ENCODE peak calls at places on chromosomes 11 and 22, in seven cellular contexts. One of them, this sample, is unnamed.
A peak's percentile ranks its signal among the peaks of the same experiment; 100 is the strongest.

GRCh38 chr22:28373841-28374240 is 305.8 kb downstream of the TTC28 start:
- DNase-seq in transverse colon: no peak
- DNase-seq in lower leg skin: no peak
- DNase-seq in GM12878: no peak
- DNase-seq in H1: no peak
- DNase-seq in uterus: no peak
- DNase-seq in stomach: no peak
- DNase-seq in this sample: no peak

GRCh38 chr11:120929090-120929489 is 94.8 kb upstream of the TBCEL start:
- DNase-seq in transverse colon: no peak
- DNase-seq in lower leg skin: no peak
- DNase-seq in GM12878: no peak
- DNase-seq in H1: no peak
- DNase-seq in uterus: no peak
- DNase-seq in stomach: no peak
- DNase-seq in this sample: no peak

GRCh38 chr11:78069465-78069864 is 5.8 kb downstream of the THRSP start:
- DNase-seq in transverse colon: no peak
- DNase-seq in lower leg skin: no peak
- DNase-seq in GM12878: no peak
- DNase-seq in H1: no peak
- DNase-seq in uterus: no peak
- DNase-seq in stomach: no peak
- DNase-seq in this sample: no peak

GRCh38 chr22:34975721-34976120 is 90.2 kb upstream of the ISX start:
- DNase-seq in transverse colon: no peak
- DNase-seq in lower leg skin: no peak
- DNase-seq in GM12878: no peak
- DNase-seq in H1: no peak
- DNase-seq in uterus: no peak
- DNase-seq in stomach: no peak
- DNase-seq in this sample: no peak

GRCh38 chr22:48886604-48887393 is 940.9 kb downstream of the BRD1 start:
- DNase-seq in transverse colon: no peak
- DNase-seq in lower leg skin: no peak
- DNase-seq in GM12878: no peak
- DNase-seq in H1: no peak
- DNase-seq in uterus: no peak
- DNase-seq in stomach: no peak
- DNase-seq in this sample: no peak

GRCh38 chr11:111797145-111797581 is 31.0 kb upstream of the PPP2R1B start:
- DNase-seq in transverse colon: peak; percentile 12
- DNase-seq in lower leg skin: no peak
- DNase-seq in GM12878: peak; percentile 34
- DNase-seq in H1: no peak
- DNase-seq in uterus: no peak
- DNase-seq in stomach: no peak
- DNase-seq in this sample: no peak

GRCh38 chr11:107665016-107665415 is 46.8 kb downstream of the SLN start:
- DNase-seq in transverse colon: no peak
- DNase-seq in lower leg skin: no peak
- DNase-seq in GM12878: no peak
- DNase-seq in H1: no peak
- DNase-seq in uterus: no peak
- DNase-seq in stomach: no peak
- DNase-seq in this sample: no peak

GRCh38 chr11:11620251-11620965 is 1.4 kb downstream of the GALNT18 start:
- DNase-seq in transverse colon: peak; percentile 73
- DNase-seq in lower leg skin: no peak
- DNase-seq in GM12878: no peak
- DNase-seq in H1: peak; percentile 74
- DNase-seq in uterus: peak; percentile 39
- DNase-seq in stomach: peak; percentile 40
- DNase-seq in this sample: peak; percentile 17

GRCh38 chr11:94780432-94780831 is 12.3 kb downstream of the AMOTL1 start:
- DNase-seq in transverse colon: no peak
- DNase-seq in lower leg skin: no peak
- DNase-seq in GM12878: no peak
- DNase-seq in H1: no peak
- DNase-seq in uterus: no peak
- DNase-seq in stomach: no peak
- DNase-seq in this sample: no peak

GRCh38 chr22:32620992-32621391 is 146.4 kb downstream of the FBXO7 start:
- DNase-seq in transverse colon: no peak
- DNase-seq in lower leg skin: no peak
- DNase-seq in GM12878: no peak
- DNase-seq in H1: no peak
- DNase-seq in uterus: no peak
- DNase-seq in stomach: no peak
- DNase-seq in this sample: no peak

GRCh38 chr22:30198152-30198845 is 48.3 kb downstream of the LIF start:
- DNase-seq in transverse colon: no peak
- DNase-seq in lower leg skin: no peak
- DNase-seq in GM12878: no peak
- DNase-seq in H1: no peak
- DNase-seq in uterus: no peak
- DNase-seq in stomach: no peak
- DNase-seq in this sample: no peak

GRCh38 chr11:125569913-125570621 is 790 bp downstream of the EI24 start:
- DNase-seq in transverse colon: no peak
- DNase-seq in lower leg skin: no peak
- DNase-seq in GM12878: no peak
- DNase-seq in H1: no peak
- DNase-seq in uterus: no peak
- DNase-seq in stomach: peak; percentile 39
- DNase-seq in this sample: peak; percentile 86

GRCh38 chr11:134411887-134412507 is at the start of gene B3GAT1:
- DNase-seq in transverse colon: no peak
- DNase-seq in lower leg skin: no peak
- DNase-seq in GM12878: no peak
- DNase-seq in H1: no peak
- DNase-seq in uterus: no peak
- DNase-seq in stomach: no peak
- DNase-seq in this sample: no peak

GRCh38 chr22:29112102-29112501 is 39.3 kb downstream of the KREMEN1 start:
- DNase-seq in transverse colon: no peak
- DNase-seq in lower leg skin: no peak
- DNase-seq in GM12878: no peak
- DNase-seq in H1: no peak
- DNase-seq in uterus: no peak
- DNase-seq in stomach: no peak
- DNase-seq in this sample: no peak

GRCh38 chr22:40819741-40820140 is 595 bp upstream of the SLC25A17 start:
- DNase-seq in transverse colon: no peak
- DNase-seq in lower leg skin: no peak
- DNase-seq in GM12878: no peak
- DNase-seq in H1: no peak
- DNase-seq in uterus: peak; percentile 31
- DNase-seq in stomach: no peak
- DNase-seq in this sample: no peak
- H3K4me3 ChIP-seq in transverse colon: peak overlapping the region; percentile 97
- H3K4me3 ChIP-seq in lower leg skin: peak overlapping the region; percentile 25
- H3K4me3 ChIP-seq in GM12878: peak overlapping the region; percentile 89
- H3K4me3 ChIP-seq in H1: peak overlapping the region; percentile 37
- H3K4me3 ChIP-seq in uterus: peak overlapping the region; percentile 84
- H3K4me3 ChIP-seq in stomach: peak overlapping the region; percentile 83
- H3K4me3 ChIP-seq in this sample: peak overlapping the region; percentile 100

GRCh38 chr11:131458421-131458820 is 88.0 kb downstream of the NTM start:
- DNase-seq in transverse colon: no peak
- DNase-seq in lower leg skin: no peak
- DNase-seq in GM12878: no peak
- DNase-seq in H1: no peak
- DNase-seq in uterus: no peak
- DNase-seq in stomach: no peak
- DNase-seq in this sample: no peak

GRCh38 chr11:131460931-131461330 is 90.5 kb downstream of the NTM start:
- DNase-seq in transverse colon: no peak
- DNase-seq in lower leg skin: no peak
- DNase-seq in GM12878: no peak
- DNase-seq in H1: no peak
- DNase-seq in uterus: no peak
- DNase-seq in stomach: no peak
- DNase-seq in this sample: no peak

GRCh38 chr11:131457163-131457562 is 86.7 kb downstream of the NTM start:
- DNase-seq in transverse colon: no peak
- DNase-seq in lower leg skin: no peak
- DNase-seq in GM12878: no peak
- DNase-seq in H1: no peak
- DNase-seq in uterus: no peak
- DNase-seq in stomach: no peak
- DNase-seq in this sample: no peak

GRCh38 chr11:131455843-131456704 is 85.7 kb downstream of the NTM start:
- DNase-seq in transverse colon: no peak
- DNase-seq in lower leg skin: no peak
- DNase-seq in GM12878: no peak
- DNase-seq in H1: no peak
- DNase-seq in uterus: no peak
- DNase-seq in stomach: no peak
- DNase-seq in this sample: no peak
- TF ChIP-seq POLR2A in transverse colon: no peak
- TF ChIP-seq POLR2A in lower leg skin: no peak
- TF ChIP-seq POLR2A in GM12878: no peak
- TF ChIP-seq POLR2A in H1: no peak
- TF ChIP-seq POLR2A in uterus: no peak
- TF ChIP-seq POLR2A in stomach: no peak
- TF ChIP-seq POLR2A in this sample: no peak

GRCh38 chr11:43576834-43577521 is 103.6 kb upstream of the HSD17B12 start:
- DNase-seq in transverse colon: no peak
- DNase-seq in lower leg skin: no peak
- DNase-seq in GM12878: no peak
- DNase-seq in H1: peak; percentile 94
- DNase-seq in uterus: no peak
- DNase-seq in stomach: peak; percentile 44
- DNase-seq in this sample: no peak

GRCh38 chr11:43575931-43576833 is 104.4 kb upstream of the HSD17B12 start:
- DNase-seq in transverse colon: no peak
- DNase-seq in lower leg skin: no peak
- DNase-seq in GM12878: no peak
- DNase-seq in H1: no peak
- DNase-seq in uterus: no peak
- DNase-seq in stomach: no peak
- DNase-seq in this sample: no peak

GRCh38 chr11:43573233-43573632 is 107.3 kb upstream of the HSD17B12 start:
- DNase-seq in transverse colon: no peak
- DNase-seq in lower leg skin: no peak
- DNase-seq in GM12878: no peak
- DNase-seq in H1: peak; percentile 70
- DNase-seq in uterus: no peak
- DNase-seq in stomach: no peak
- DNase-seq in this sample: no peak

GRCh38 chr11:43573873-43574272 is 106.7 kb upstream of the HSD17B12 start:
- DNase-seq in transverse colon: no peak
- DNase-seq in lower leg skin: no peak
- DNase-seq in GM12878: no peak
- DNase-seq in H1: no peak
- DNase-seq in uterus: no peak
- DNase-seq in stomach: no peak
- DNase-seq in this sample: peak; percentile 65

DNA sequence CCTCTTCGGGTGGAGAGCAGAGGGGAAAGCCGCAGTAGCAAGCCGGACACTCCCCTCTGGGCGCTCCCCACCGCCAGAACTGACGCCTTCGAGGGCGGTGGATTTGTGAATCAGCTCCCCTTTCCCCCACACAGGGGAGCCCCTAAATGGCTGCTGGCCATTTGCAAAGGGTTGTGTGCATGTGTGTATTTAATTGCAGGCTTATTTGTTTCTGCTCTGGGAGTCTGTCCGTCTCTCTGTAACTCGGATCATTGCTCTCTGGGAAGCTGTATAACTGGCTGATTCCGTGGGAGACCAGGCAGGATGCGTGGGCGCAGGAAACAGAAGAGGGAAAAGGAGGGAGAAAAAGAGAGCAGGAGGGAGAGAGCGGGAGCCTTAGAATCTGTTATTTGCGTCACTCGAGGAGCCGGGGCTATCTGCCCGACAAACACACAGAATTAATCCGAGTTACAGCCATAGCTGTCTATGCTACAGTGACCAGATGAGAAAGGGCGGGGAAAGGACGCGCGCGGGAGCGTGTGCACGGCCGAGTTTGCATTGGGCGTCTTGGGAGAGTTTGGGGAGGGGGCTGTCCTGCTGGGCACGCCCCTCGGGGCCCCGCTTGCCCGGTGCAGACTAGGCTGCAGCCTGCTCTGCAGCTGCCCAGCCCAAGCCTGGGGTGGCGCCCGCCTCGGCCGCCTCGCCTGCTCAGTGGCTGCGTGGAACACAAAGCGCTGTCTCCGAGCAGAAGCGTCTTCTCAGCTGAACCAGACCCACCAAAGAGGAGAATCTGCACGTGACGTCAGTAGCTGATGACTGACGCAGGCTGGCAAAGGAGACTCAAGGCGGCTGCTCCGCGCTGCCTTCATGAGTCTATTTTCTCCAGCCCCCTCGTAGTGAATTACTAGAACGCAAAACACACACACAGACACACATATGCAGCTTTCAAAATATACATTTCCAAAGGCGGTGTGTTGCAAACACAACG is 105.3 kb upstream of the HSD17B12 start:
- DNase-seq in transverse colon: no peak
- DNase-seq in lower leg skin: no peak
- DNase-seq in GM12878: no peak
- DNase-seq in H1: peak; percentile 69
- DNase-seq in uterus: no peak
- DNase-seq in stomach: no peak
- DNase-seq in this sample: no peak
- H3K4me3 ChIP-seq in transverse colon: no peak overlapping the region
- H3K4me3 ChIP-seq in lower leg skin: no peak overlapping the region
- H3K4me3 ChIP-seq in GM12878: no peak overlapping the region
- H3K4me3 ChIP-seq in H1: peak overlapping the region; percentile 57
- H3K4me3 ChIP-seq in uterus: peak overlapping the region; percentile 19
- H3K4me3 ChIP-seq in stomach: peak overlapping the region; percentile 43
- H3K4me3 ChIP-seq in this sample: peak overlapping the region; percentile 29

DNA sequence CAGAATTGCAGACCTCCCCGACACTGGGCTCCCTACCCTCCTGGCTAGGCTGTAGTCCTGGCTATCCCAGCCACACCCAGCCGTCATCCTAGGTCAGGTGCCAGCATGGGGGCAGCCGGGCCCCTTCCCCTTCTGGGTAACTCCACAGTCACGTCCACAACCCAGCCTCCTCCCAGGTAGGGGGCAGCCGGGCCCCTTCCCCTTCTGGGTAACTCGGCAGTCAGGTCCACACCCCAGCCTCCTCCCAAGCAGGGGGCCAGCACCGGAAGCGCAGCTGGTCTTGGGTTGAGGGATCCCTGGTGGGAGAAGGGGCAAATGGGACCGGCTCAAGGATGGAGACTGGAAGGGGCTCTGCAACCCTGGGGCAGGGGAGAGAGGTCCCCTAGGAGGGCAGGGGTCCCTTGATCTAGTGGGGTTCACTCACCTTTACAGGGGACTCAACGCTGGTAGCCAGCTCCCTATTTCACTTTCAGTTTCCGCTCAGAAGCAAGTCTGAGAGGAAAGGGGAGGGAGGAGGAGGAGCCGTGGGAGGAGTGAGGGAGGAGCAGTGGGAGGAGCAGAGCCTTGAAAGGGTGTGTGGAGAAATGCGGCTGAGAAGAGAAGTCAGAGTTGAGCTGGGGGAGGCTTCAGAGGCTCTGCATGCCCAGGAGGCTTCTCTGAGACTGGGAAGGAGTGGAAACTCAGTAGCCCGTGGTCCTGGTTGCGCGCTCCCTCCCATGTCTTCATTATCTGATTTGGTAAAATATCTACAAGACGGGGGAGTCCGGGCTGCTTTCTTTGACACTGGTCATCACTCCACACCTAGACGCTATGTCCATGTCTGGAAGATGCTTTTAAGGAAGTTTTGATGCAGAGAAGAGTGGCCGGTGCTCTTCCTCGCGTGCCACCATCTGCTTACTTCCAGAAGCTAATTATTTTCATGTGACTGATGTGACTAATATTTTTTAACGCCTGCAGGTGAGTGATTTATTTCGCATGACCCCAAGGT is at the start of gene TRIM21:
- DNase-seq in transverse colon: peak; percentile 89
- DNase-seq in lower leg skin: peak; percentile 85
- DNase-seq in GM12878: peak; percentile 72
- DNase-seq in H1: peak; percentile 84
- DNase-seq in uterus: peak; percentile 85
- DNase-seq in stomach: peak; percentile 87
- DNase-seq in this sample: peak; percentile 72
- TF ChIP-seq POLR2A in transverse colon: peak; percentile 43
- TF ChIP-seq POLR2A in lower leg skin: no peak
- TF ChIP-seq POLR2A in GM12878: peak; percentile 82
- TF ChIP-seq POLR2A in H1: no peak
- TF ChIP-seq POLR2A in uterus: peak; percentile 45
- TF ChIP-seq POLR2A in stomach: peak; percentile 13
- TF ChIP-seq POLR2A in this sample: no peak

This sample was measured in gastrocnemius medialis.